ENCODE peak calls at places on chromosome 1, in ten cellular contexts. J is HCT116; U is kidney tubule cell; M is RPMI8226; C is stimulated activated CD8-positive, alpha-beta memory T cell treated with anti-CD3 and anti-CD28 coated beads, Interleukin-15, amount 100 ng/mL, for 48 hours; Z is globus pallidus; K is GM18507; X is nephron progenitor cell; F is erythroblast; Q is activated T-helper 1 cell treated with anti-CD3 and anti-CD28 coated beads, Interleukin-2, amount 50 U/mL, for 16 hours. H is an unnamed sample.

GRCh38 chr1:28132110-28132897 is 43.9 kb upstream of the EYA3 start:
- DNase-seq in Q (no peak), K (no peak), F (no peak), U (no peak), X (no peak), Z (no peak), J (no peak), C (no peak), M (no peak), H (no peak)

GRCh38 chr1:200526709-200527612 is 93.6 kb downstream of the KIF14 start:
- DNase-seq in U (peak; percentile 36), C (no peak), F (no peak), J (no peak), K (no peak), Z (no peak), M (peak; percentile 17), X (no peak), Q (no peak), H (no peak)

GRCh38 chr1:111989531-111990025 is at the start of gene KCND3:
- DNase-seq in F (no peak), K (no peak), C (no peak), Z (no peak), X (peak; percentile 74), U (peak; percentile 26), Q (no peak), M (peak; percentile 33), J (no peak), H (no peak)

GRCh38 chr1:228463559-228464455 is 23.4 kb upstream of the RNF187 start:
- DNase-seq in C (peak; percentile 73), M (peak; percentile 96), K (no peak), Q (no peak), Z (no peak), F (peak; percentile 90), X (peak; percentile 64), U (no peak), J (peak; percentile 18), H (peak; percentile 82)

GRCh38 chr1:218374401-218374848 is 29.3 kb downstream of the TGFB2 start:
- DNase-seq in M (no peak), U (no peak), X (no peak), C (no peak), K (no peak), F (no peak), J (no peak), Q (no peak), Z (no peak), H (no peak)

GRCh38 chr1:228555074-228555989 is 68.2 kb downstream of the RNF187 start:
- DNase-seq in Q (no peak), M (no peak), J (no peak), Z (no peak), F (peak; percentile 14), C (no peak), K (no peak), U (no peak), X (peak; percentile 15), H (no peak)

GRCh38 chr1:210294991-210295773 is 33.5 kb upstream of the HHAT start:
- DNase-seq in F (no peak), U (peak; percentile 13), X (peak; percentile 68), J (no peak), M (no peak), C (no peak), K (no peak), Z (no peak), Q (no peak), H (no peak)

GRCh38 chr1:203201516-203202205 is 15.2 kb upstream of the CHI3L1 start:
- DNase-seq in J (no peak), U (no peak), Q (no peak), Z (no peak), C (no peak), M (no peak), X (no peak), F (no peak), K (no peak), H (no peak)

GRCh38 chr1:93963585-93963984 is 54.4 kb upstream of the GCLM start:
- DNase-seq in U (peak; percentile 93), Z (no peak), J (no peak), Q (no peak), C (no peak), M (no peak), X (no peak), K (no peak), F (no peak), H (no peak)

GRCh38 chr1:31006760-31007159 is 58.8 kb downstream of the PUM1 start:
- DNase-seq in U (no peak), X (no peak), J (no peak), Q (no peak), C (no peak), K (no peak), Z (no peak), M (no peak), F (no peak), H (no peak)

GRCh38 chr1:17161137-17161700 is 42.0 kb upstream of the PADI2 start:
- DNase-seq in Z (no peak), C (no peak), F (no peak), K (no peak), U (peak; percentile 34), M (peak; percentile 55), J (no peak), Q (no peak), X (no peak), H (peak; percentile 26)

GRCh38 chr1:151777317-151777716 is 13.0 kb downstream of the TDRKH start:
- DNase-seq in F (no peak), U (no peak), K (no peak), M (no peak), J (no peak), C (no peak), Z (no peak), X (no peak), Q (no peak), H (no peak)

GRCh38 chr1:224182057-224182865 is 779 bp upstream of the DEGS1 start:
- DNase-seq in U (peak; percentile 83), C (no peak), K (peak; percentile 70), Q (peak; percentile 19), F (no peak), X (no peak), J (no peak), M (peak; percentile 39), Z (no peak), H (peak; percentile 89)

GRCh38 chr1:22969224-22969829 is 3.3 kb downstream of the LACTBL1 start:
- DNase-seq in F (no peak), J (no peak), X (no peak), U (peak; percentile 17), Z (no peak), K (no peak), Q (no peak), M (peak; percentile 73), C (no peak), H (no peak)

GRCh38 chr1:159113783-159114182 is 37.2 kb upstream of the AIM2 start:
- DNase-seq in Z (peak; percentile 2), X (no peak), J (no peak), F (peak; percentile 25), Q (no peak), K (no peak), C (no peak), M (no peak), U (no peak), H (no peak)

GRCh38 chr1:114113801-114114750 is 39.6 kb downstream of the SYT6 start:
- DNase-seq in Q (no peak), M (no peak), Z (peak; percentile 66), C (no peak), K (no peak), J (peak; percentile 61), X (no peak), F (no peak), U (no peak), H (no peak)

GRCh38 chr1:116498789-116499628 is 71.8 kb downstream of the CD58 start:
- DNase-seq in X (peak; percentile 70), Z (peak; percentile 80), F (peak; percentile 82), J (peak; percentile 55), C (peak; percentile 24), K (peak; percentile 28), Q (no peak), U (peak; percentile 75), M (peak; percentile 36), H (peak; percentile 76)

GRCh38 chr1:67018574-67018973 is 35.4 kb downstream of the SLC35D1 start:
- DNase-seq in J (no peak), U (no peak), K (no peak), F (no peak), C (no peak), X (no peak), Q (no peak), M (no peak), Z (no peak), H (no peak)

GRCh38 chr1:1623631-1624442 is 8.1 kb upstream of the MMP23B start:
- DNase-seq in K (no peak), C (no peak), U (no peak), Q (no peak), X (no peak), F (no peak), Z (no peak), M (no peak), J (no peak), H (no peak)

GRCh38 chr1:2155147-2155598 is 39.4 kb downstream of the FAAP20 start:
- DNase-seq in J (no peak), M (no peak), K (no peak), Z (no peak), X (no peak), U (no peak), C (no peak), Q (no peak), F (no peak), H (no peak)

GRCh38 chr1:221517961-221518360 is 223.9 kb downstream of the DUSP10 start:
- DNase-seq in F (no peak), X (no peak), Q (no peak), J (no peak), C (no peak), M (no peak), Z (no peak), U (no peak), K (no peak), H (no peak)

GRCh38 chr1:246008256-246008901 is 498.7 kb downstream of the SMYD3 start:
- DNase-seq in J (no peak), Z (peak; percentile 72), F (no peak), X (no peak), Q (no peak), C (no peak), U (no peak), K (no peak), M (no peak), H (no peak)

GRCh38 chr1:103190746-103191145 is 82.4 kb upstream of the COL11A1 start:
- DNase-seq in Z (no peak), X (no peak), J (no peak), M (no peak), C (no peak), F (no peak), K (no peak), Q (no peak), U (no peak), H (no peak)

GRCh38 chr1:3827813-3828307 is 29.2 kb downstream of the CEP104 start:
- DNase-seq in K (no peak), C (no peak), Z (peak; percentile 75), M (no peak), X (no peak), Q (no peak), U (peak; percentile 48), F (no peak), J (no peak), H (no peak)

GRCh38 chr1:1048765-1049164 is 25.3 kb downstream of the RNF223 start:
- DNase-seq in U (no peak), F (no peak), Q (no peak), C (no peak), M (no peak), J (no peak), X (no peak), K (no peak), Z (no peak), H (no peak)

GRCh38 chr1:235642021-235642942 is 7.3 kb downstream of the GNG4 start:
- DNase-seq in C (peak; percentile 58), M (peak; percentile 95), K (peak; percentile 36), Z (no peak), F (no peak), X (no peak), J (peak; percentile 58), Q (peak; percentile 49), U (no peak), H (peak; percentile 73)

GRCh38 chr1:221316491-221317056 is 425.3 kb downstream of the DUSP10 start:
- DNase-seq in F (no peak), U (no peak), M (no peak), X (no peak), K (no peak), J (no peak), C (no peak), Z (no peak), Q (no peak), H (no peak)

GRCh38 chr1:111649227-111649626 is 29.6 kb downstream of the RAP1A start:
- DNase-seq in K (no peak), X (no peak), C (no peak), F (no peak), J (no peak), M (no peak), U (no peak), Z (no peak), Q (no peak), H (no peak)